ENCODE peak calls at places on chromosome 3, in five cellular contexts. O, V, Q, C and N are unnamed samples.

GRCh38 chr3:193872265-193872753 is 263.6 kb upstream of the HES1 start:
- DNase-seq in C (peak), Q (peak), O (peak), V (peak), N (peak)

GRCh38 chr3:8822141-8822540 is 52.7 kb upstream of the OXTR start:
- DNase-seq in C (no peak), V (no peak), O (no peak), Q (peak), N (no peak)

GRCh38 chr3:192915306-192915705 is 2.4 kb downstream of the MB21D2 start:
- DNase-seq in V (peak), O (no peak), C (no peak), Q (peak), N (peak)

GRCh38 chr3:30289751-30290150 is 316.6 kb upstream of the TGFBR2 start:
- DNase-seq in Q (no peak), C (no peak), O (no peak), V (no peak), N (no peak)

GRCh38 chr3:58657571-58658141 is 8.9 kb downstream of the FAM3D start:
- DNase-seq in Q (no peak), C (no peak), O (no peak), V (no peak), N (no peak)

GRCh38 chr3:15440891-15441290 is 13.5 kb downstream of the EAF1 start:
- DNase-seq in O (no peak), V (no peak), Q (peak), C (no peak), N (no peak)

GRCh38 chr3:29050155-29050554 is 230.7 kb upstream of the RBMS3 start:
- DNase-seq in O (no peak), V (no peak), Q (no peak), C (no peak), N (no peak)

GRCh38 chr3:64048631-64049061 is 25.4 kb upstream of the PSMD6 start:
- DNase-seq in V (no peak), C (no peak), Q (peak), O (no peak), N (no peak)

GRCh38 chr3:8622873-8623725 is 21.5 kb downstream of the SSUH2 start:
- DNase-seq in O (peak), Q (peak), C (no peak), V (peak), N (peak)

GRCh38 chr3:157408499-157409149 is 28.0 kb upstream of the PTX3 start:
- DNase-seq in C (no peak), V (no peak), O (no peak), Q (no peak), N (no peak)

GRCh38 chr3:14789640-14790285 is 29.0 kb upstream of the FGD5 start:
- DNase-seq in Q (no peak), C (no peak), V (no peak), O (no peak), N (no peak)

GRCh38 chr3:117252651-117253050 is 543.1 kb downstream of the TUSC7 start:
- DNase-seq in C (no peak), O (no peak), V (no peak), Q (no peak), N (no peak)

GRCh38 chr3:51955893-51956770 is 951 bp downstream of the GPR62 start:
- DNase-seq in V (no peak), C (no peak), O (no peak), Q (peak), N (no peak)

GRCh38 chr3:119681279-119681678 is 4.1 kb upstream of the COX17 start:
- DNase-seq in V (peak), O (no peak), Q (peak), C (no peak), N (peak)

GRCh38 chr3:10008588-10009344 is 17.5 kb upstream of the FANCD2 start:
- DNase-seq in V (peak), Q (peak), O (peak), C (peak), N (peak)

GRCh38 chr3:46312996-46313395 is 40.9 kb upstream of the CCR2 start:
- DNase-seq in V (no peak), C (no peak), Q (peak), O (no peak), N (no peak)

GRCh38 chr3:126998728-126999127 is 15.8 kb downstream of the PLXNA1 start:
- DNase-seq in V (no peak), Q (no peak), O (no peak), C (no peak), N (no peak)

GRCh38 chr3:37498126-37499039 is 324.0 kb upstream of the LRRFIP2 start:
- DNase-seq in Q (no peak), O (no peak), V (no peak), C (no peak), N (no peak)

GRCh38 chr3:18100126-18100525 is 325.0 kb downstream of the SATB1 start:
- DNase-seq in Q (peak), V (no peak), O (no peak), C (no peak), N (no peak)

GRCh38 chr3:181558870-181559269 is 152.9 kb upstream of the SOX2 start:
- DNase-seq in Q (no peak), C (no peak), O (no peak), V (no peak), N (no peak)

GRCh38 chr3:121855555-121855954 is 20.5 kb downstream of the EAF2 start:
- DNase-seq in O (no peak), Q (peak), V (no peak), C (no peak), N (peak)

GRCh38 chr3:129605593-129606521 is 619 bp downstream of the PLXND1 start:
- DNase-seq in V (peak), O (peak), Q (peak), C (no peak), N (peak)

GRCh38 chr3:16462679-16463078 is 50.8 kb downstream of the RFTN1 start:
- DNase-seq in O (no peak), Q (no peak), C (no peak), V (no peak), N (no peak)

DNA sequence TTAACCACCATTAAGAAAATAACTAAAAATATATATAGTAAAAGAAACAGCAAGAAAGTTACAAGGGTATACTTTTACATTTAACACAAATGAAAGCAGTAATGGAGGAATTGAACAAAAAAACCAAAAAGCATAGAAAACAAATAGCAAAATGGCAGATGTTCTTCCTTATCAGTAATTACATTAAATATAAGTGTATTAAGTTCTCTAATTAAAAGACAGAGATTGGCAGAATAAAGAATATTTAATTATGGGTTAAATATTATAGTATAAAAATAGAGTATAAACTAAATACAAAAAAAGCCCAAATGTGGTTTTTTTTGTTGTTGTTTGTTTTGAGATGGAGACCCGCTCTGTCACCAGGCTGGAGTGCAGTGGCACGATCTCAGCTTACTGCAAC is 20.5 kb downstream of the EHHADH start:
- DNase-seq in C (no peak), O (no peak), Q (no peak), V (no peak), N (no peak)
- TF ChIP-seq CTCF in C (no peak), O (no peak), Q (no peak), V (no peak), N (no peak)

GRCh38 chr3:908839-909238 is 184.0 kb upstream of the CNTN6 start:
- DNase-seq in V (no peak), Q (no peak), O (no peak), C (no peak), N (no peak)
- TF ChIP-seq CTCF in V (no peak), Q (no peak), O (no peak), C (no peak), N (no peak)

GRCh38 chr3:113696658-113697191 is 283 bp upstream of the USF3 start:
- DNase-seq in V (peak), Q (peak), C (peak), O (peak), N (peak)
- TF ChIP-seq CTCF in V (no peak), Q (no peak), C (no peak), O (no peak), N (no peak)

GRCh38 chr3:49021213-49021812 is 608 bp upstream of the NDUFAF3 start:
- DNase-seq in C (peak), Q (peak), V (peak), O (peak), N (peak)

GRCh38 chr3:49018707-49019006 is 277 bp upstream of the DALRD3 start:
- DNase-seq in C (no peak), O (no peak), Q (no peak), V (peak), N (no peak)

GRCh38 chr3:49019941-49020334 is 1.6 kb upstream of the DALRD3 start:
- DNase-seq in O (no peak), Q (peak), C (no peak), V (no peak), N (no peak)

GRCh38 chr3:49021813-49022720 is at the start of gene NDUFAF3:
- DNase-seq in Q (peak), V (peak), C (peak), O (peak), N (peak)

GRCh38 chr3:49020335-49021212 is 1.3 kb upstream of the NDUFAF3 start:
- DNase-seq in V (peak), C (peak), O (peak), Q (no peak), N (peak)
- TF ChIP-seq CTCF in V (no peak), C (no peak), O (no peak), Q (no peak), N (no peak)

GRCh38 chr3:106826861-106827311 is 550.4 kb upstream of the CCDC54 start:
- DNase-seq in C (no peak), V (no peak), O (no peak), Q (peak), N (peak)

GRCh38 chr3:106825962-106826605 is 551.2 kb upstream of the CCDC54 start:
- DNase-seq in Q (peak), V (no peak), C (no peak), O (no peak), N (no peak)

GRCh38 chr3:106822204-106822603 is 555.0 kb upstream of the CCDC54 start:
- DNase-seq in Q (no peak), O (no peak), C (no peak), V (no peak), N (no peak)

GRCh38 chr3:106823706-106824105 is 553.5 kb upstream of the CCDC54 start:
- DNase-seq in Q (no peak), C (no peak), O (no peak), V (no peak), N (no peak)

DNA sequence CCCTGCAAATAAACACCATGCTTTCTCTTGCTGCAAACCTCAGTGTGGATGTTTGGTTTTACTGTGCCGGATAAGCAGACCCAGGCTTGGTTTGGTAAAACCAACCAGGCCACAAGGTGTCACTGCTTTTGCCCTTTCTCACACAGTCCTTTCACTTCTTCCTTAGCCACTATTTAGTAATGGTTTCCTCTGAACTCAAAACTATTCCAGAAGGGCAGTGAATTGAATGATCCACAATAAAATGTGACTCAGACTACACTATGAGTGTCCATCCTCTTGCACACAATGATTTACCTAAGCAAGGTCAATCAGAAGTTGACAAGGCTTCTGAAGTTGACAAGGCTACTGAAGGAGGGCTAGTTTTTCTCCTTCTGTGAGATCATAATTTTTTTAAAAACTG is 552.4 kb upstream of the CCDC54 start:
- DNase-seq in C (no peak), Q (peak), V (no peak), O (no peak), N (peak)
- TF ChIP-seq CTCF in C (no peak), Q (peak), V (no peak), O (no peak), N (peak)

GRCh38 chr3:154121236-154122095 is at the start of gene ARHGEF26:
- DNase-seq in C (peak), O (no peak), V (peak), Q (peak), N (peak)
- TF ChIP-seq CTCF in C (no peak), O (no peak), V (no peak), Q (no peak), N (no peak)

DNA sequence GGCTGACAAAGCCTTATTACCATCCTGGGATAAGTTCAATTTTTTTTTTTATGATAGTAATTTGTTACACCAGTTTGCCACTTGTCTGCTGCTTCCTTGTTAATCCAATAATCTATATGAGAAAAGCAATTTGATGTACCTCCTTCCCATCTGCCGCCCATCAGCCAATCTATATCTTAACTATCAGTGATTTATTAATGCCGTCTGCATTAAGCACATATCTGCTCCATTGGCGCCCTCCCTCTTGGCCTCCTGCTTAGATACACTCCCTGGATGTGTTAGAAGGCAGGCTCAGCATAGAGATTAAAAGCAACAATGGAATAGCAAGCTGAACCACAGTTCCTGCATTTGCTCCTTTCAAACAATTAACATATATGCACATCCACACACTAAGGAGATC is 237.4 kb upstream of the GAP43 start:
- DNase-seq in O (no peak), C (no peak), V (no peak), Q (no peak), N (no peak)
- TF ChIP-seq CTCF in O (no peak), C (no peak), V (no peak), Q (no peak), N (no peak)

DNA sequence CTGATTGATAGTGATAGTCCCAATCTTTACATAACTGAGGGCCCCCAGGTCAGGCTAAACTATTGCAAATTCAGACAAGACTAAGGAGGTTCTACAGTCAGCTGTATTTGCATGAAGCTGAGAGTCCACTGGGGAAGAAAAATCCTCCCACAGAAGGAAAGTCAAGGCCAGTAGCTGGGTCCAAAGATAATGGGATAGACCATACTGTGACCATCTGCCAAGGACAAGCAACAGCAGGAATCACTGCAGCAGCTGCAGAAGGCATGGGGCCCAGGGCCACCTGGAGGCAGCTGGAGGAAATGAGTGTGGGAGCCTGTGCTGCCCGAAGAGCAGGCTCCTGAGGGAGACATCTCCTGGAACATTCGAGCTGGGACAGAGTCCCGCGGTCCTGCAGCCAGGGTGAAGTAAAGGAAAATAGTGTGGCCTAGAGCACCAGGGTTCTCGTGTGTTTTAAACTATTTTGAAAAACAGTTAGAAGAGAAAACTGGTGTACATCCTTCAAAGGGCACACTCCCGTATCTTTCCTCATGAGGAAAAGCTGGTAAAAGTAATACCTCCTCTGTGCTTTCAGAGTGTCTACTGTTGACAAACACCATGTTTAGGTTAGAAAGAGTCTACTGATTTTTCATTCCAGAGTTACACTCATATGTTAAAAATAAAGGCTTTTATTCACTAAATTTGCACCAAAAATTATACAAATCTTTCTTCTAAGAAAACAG is 13.1 kb upstream of the TMEM212 start:
- DNase-seq in Q (peak), O (no peak), V (peak), C (peak), N (peak)
- TF ChIP-seq CTCF in Q (peak), O (no peak), V (peak), C (no peak), N (peak)

DNA sequence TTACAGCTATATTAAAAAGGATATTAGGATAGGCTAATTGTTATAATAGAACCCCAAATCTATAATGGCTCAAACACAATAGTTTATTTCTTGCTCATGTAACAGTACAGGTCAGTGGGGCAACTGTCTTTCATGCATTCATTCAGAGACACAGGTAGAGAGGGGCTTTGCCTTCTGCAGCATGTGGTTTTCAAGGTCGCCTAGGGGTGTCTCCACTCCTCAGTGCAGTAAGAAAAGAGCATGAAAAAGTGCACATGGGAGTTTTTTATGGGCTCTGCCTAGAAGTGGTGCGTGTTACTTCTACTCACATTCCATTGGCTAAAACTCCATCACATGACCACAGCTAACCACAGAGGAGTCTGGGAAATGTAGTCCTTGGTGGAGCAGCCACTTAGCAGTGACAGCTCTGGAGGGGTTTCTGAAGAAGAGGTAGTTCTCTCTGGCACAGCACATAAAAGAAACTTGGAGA is 1.8 kb downstream of the ZBTB38 start:
- DNase-seq in C (no peak), Q (peak), V (peak), O (peak), N (peak)
- TF ChIP-seq CTCF in C (no peak), Q (peak), V (peak), O (peak), N (peak)